ENCODE peak calls at places on chromosomes 16 and 17, in eight cellular contexts. Q is cardiac muscle cell; T is GOT3; O is T follicular helper cell; U is activated T-cell treated with anti-CD3 and anti-CD28 coated beads for 1 hour; C is CD4-positive, CD25-positive, alpha-beta regulatory T cell; I is non-pigmented ciliary epithelial cell; A is AG08396. R is an unnamed sample.
A peak's percentile ranks its signal among the peaks of the same experiment; 100 is the strongest.

GRCh38 chr17:4204190-4204589 is 59.6 kb downstream of the ANKFY1 start:
- DNase-seq in Q (no peak), T (no peak), O (no peak), U (no peak), C (no peak), I (no peak), A (no peak), R (no peak)

GRCh38 chr17:7196651-7197050 is 17.5 kb upstream of the ASGR1 start:
- DNase-seq in Q (no peak), T (no peak), O (no peak), U (no peak), C (no peak), I (no peak), A (no peak), R (no peak)

GRCh38 chr16:85490971-85491771 is 122.0 kb upstream of the GSE1 start:
- DNase-seq in Q (peak; percentile 11), T (no peak), O (peak; percentile 6), U (peak; percentile 17), C (peak; percentile 17), I (no peak), A (no peak), R (peak; percentile 61)

GRCh38 chr17:44607836-44608690 is 48.2 kb upstream of the MEIOC start:
- DNase-seq in Q (peak; percentile 45), T (no peak), O (no peak), U (no peak), C (no peak), I (no peak), A (peak; percentile 82), R (no peak)

GRCh38 chr17:8900626-8901585 is 33.4 kb upstream of the PIK3R6 start:
- DNase-seq in Q (no peak), T (no peak), O (no peak), U (no peak), C (no peak), I (no peak), A (no peak), R (no peak)

GRCh38 chr17:40290629-40291296 is 3.1 kb downstream of the CDC6 start:
- DNase-seq in Q (peak; percentile 91), T (no peak), O (no peak), U (no peak), C (peak; percentile 82), I (peak; percentile 89), A (peak; percentile 63), R (no peak)

GRCh38 chr16:11127610-11128195 is 128.3 kb downstream of the SOCS1 start:
- DNase-seq in Q (no peak), T (no peak), O (no peak), U (no peak), C (no peak), I (no peak), A (no peak), R (no peak)

GRCh38 chr17:41777579-41778188 is 8.8 kb downstream of the JUP start:
- DNase-seq in Q (peak; percentile 98), T (peak; percentile 18), O (no peak), U (no peak), C (no peak), I (no peak), A (peak; percentile 90), R (no peak)

GRCh38 chr17:50151041-50151936 is 812 bp upstream of the PPP1R9B start:
- DNase-seq in Q (peak; percentile 95), T (peak; percentile 30), O (peak; percentile 75), U (peak; percentile 77), C (peak; percentile 93), I (peak; percentile 58), A (peak; percentile 96), R (peak; percentile 64)

GRCh38 chr17:34366051-34366450 is 3.0 kb upstream of the CCL1 start:
- DNase-seq in Q (no peak), T (no peak), O (no peak), U (no peak), C (no peak), I (no peak), A (no peak), R (no peak)

GRCh38 chr17:17766351-17767095 is 70.3 kb downstream of the SREBF1 start:
- DNase-seq in Q (no peak), T (no peak), O (no peak), U (no peak), C (peak; percentile 51), I (no peak), A (no peak), R (peak; percentile 28)

GRCh38 chr16:49630783-49631182 is 225.1 kb downstream of the ZNF423 start:
- DNase-seq in Q (no peak), T (no peak), O (no peak), U (no peak), C (no peak), I (no peak), A (no peak), R (no peak)

GRCh38 chr16:84471966-84472365 is 32.5 kb downstream of the MEAK7 start:
- DNase-seq in Q (no peak), T (no peak), O (no peak), U (no peak), C (no peak), I (no peak), A (no peak), R (no peak)

GRCh38 chr17:31052187-31052889 is 42.4 kb upstream of the NF1 start:
- DNase-seq in Q (peak; percentile 95), T (peak; percentile 31), O (no peak), U (no peak), C (peak; percentile 16), I (peak; percentile 87), A (peak; percentile 87), R (no peak)

R was measured in CD8-positive, alpha-beta T cell.